ENCODE peak calls at places on chromosome 12, in eight cellular contexts. S is fibroblast of lung, Q is K562, M is mesenchymal stem cell, P is adrenal gland, X is thyroid gland, H is MM.1S, Z is breast epithelium. K is an unnamed sample. For H3K36me3, the result is how much of the 10 kb centered on the place peaks cover.

GRCh38 chr12:95547522-95548055 is 3.7 kb downstream of the USP44 start:
- DNase-seq in P (no peak), H (no peak), X (no peak), S (peak), Z (no peak), M (peak), Q (no peak), K (no peak)

GRCh38 chr12:113568021-113568420 is 96.3 kb upstream of the LHX5 start:
- DNase-seq in H (no peak), M (no peak), Z (no peak), Q (no peak), S (no peak), P (no peak), X (no peak), K (no peak)

GRCh38 chr12:59780605-59781135 is 184.8 kb downstream of the SLC16A7 start:
- DNase-seq in H (peak), P (peak), Z (no peak), M (peak), X (no peak), S (peak), Q (no peak), K (peak)

GRCh38 chr12:2387051-2387834 is 334.5 kb downstream of the CACNA1C start:
- DNase-seq in Z (no peak), H (no peak), Q (no peak), P (no peak), S (no peak), X (no peak), M (no peak), K (no peak)

GRCh38 chr12:13465641-13466040 is 269.1 kb downstream of the EMP1 start:
- DNase-seq in M (no peak), P (no peak), Q (no peak), H (no peak), X (no peak), Z (no peak), S (no peak), K (no peak)

GRCh38 chr12:45644521-45644920 is 85.0 kb upstream of the ARID2 start:
- DNase-seq in H (peak), M (peak), X (no peak), S (peak), Z (no peak), Q (no peak), P (no peak), K (no peak)

GRCh38 chr12:106112094-106112822 is 26.5 kb downstream of the NUAK1 start:
- DNase-seq in M (no peak), S (no peak), X (no peak), P (no peak), Q (no peak), H (no peak), Z (no peak), K (no peak)

GRCh38 chr12:108375986-108376663 is 37.0 kb upstream of the CMKLR1 start:
- DNase-seq in S (no peak), Q (no peak), Z (no peak), M (no peak), P (no peak), H (no peak), X (no peak), K (no peak)

GRCh38 chr12:120666577-120667390 is 20.2 kb upstream of the MLEC start:
- DNase-seq in P (no peak), Z (no peak), Q (no peak), M (no peak), X (no peak), S (no peak), H (no peak), K (no peak)

GRCh38 chr12:25041006-25041741 is 92.3 kb upstream of the BCAT1 start:
- DNase-seq in S (no peak), H (no peak), X (peak), Z (no peak), P (no peak), Q (no peak), M (no peak), K (no peak)

GRCh38 chr12:64670039-64670438 is 59.7 kb downstream of the RASSF3 start:
- DNase-seq in Q (no peak), M (no peak), H (peak), Z (no peak), P (no peak), X (no peak), S (no peak), K (no peak)

GRCh38 chr12:64670856-64671639 is 60.8 kb downstream of the RASSF3 start:
- DNase-seq in Z (no peak), Q (no peak), X (no peak), H (no peak), M (peak), P (peak), S (peak), K (peak)

GRCh38 chr12:64671682-64672081 is 61.4 kb downstream of the RASSF3 start:
- DNase-seq in Q (no peak), X (no peak), Z (no peak), H (no peak), M (no peak), S (no peak), P (no peak), K (no peak)

GRCh38 chr12:64666054-64666914 is 56.0 kb downstream of the RASSF3 start:
- DNase-seq in P (no peak), Z (no peak), H (peak), Q (no peak), M (peak), S (peak), X (no peak), K (no peak)

DNA sequence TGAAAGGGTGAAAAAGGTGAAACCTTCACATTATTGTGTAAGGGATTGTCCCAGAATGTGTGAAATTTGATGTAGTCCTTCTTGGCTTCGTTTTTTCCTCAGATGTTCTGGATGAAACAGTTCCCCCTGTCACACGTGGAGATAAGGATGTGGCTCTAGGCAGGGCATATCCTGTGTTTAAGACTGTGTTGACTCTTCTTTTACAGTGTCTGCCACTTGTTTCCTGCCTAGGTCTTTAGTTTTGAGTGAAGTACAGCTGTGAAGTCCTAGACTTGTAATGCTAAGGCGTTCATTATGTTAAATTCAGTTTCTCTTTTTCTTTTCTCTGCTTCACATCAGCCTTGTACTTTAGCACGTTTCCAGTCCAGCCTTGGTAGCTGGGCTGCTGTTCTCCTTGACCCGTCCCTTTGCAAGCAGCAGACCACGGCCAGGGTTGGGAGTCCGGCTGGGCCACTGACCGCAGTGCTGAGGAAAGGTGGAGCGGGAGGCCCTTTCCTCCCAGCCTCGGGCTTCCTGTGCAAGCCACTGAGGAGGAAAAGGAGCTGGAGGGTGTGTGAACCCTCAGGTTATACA is 59.1 kb downstream of the RASSF3 start:
- DNase-seq in Q (no peak), M (peak), S (no peak), Z (no peak), P (peak), X (peak), H (peak), K (peak)
- H3K4me3 ChIP-seq in Q (no peak), M (no peak), S (no peak), Z (no peak), P (no peak), X (no peak), H (peak), K (peak)

GRCh38 chr12:131752457-131752856 is 41.6 kb downstream of the SFSWAP start:
- DNase-seq in H (no peak), P (no peak), Q (no peak), S (no peak), X (no peak), M (no peak), Z (peak), K (no peak)
- H3K36me3 ChIP-seq in H (under half), P (half or more), Q (half or more), S (under half), X (under half), M (half or more), Z (under half), K (under half)

GRCh38 chr12:102965281-102966155 is 8.0 kb downstream of the ASCL1 start:
- DNase-seq in M (no peak), Q (no peak), S (no peak), Z (no peak), X (no peak), H (no peak), P (no peak), K (no peak)
- H3K4me3 ChIP-seq in M (no peak), Q (no peak), S (no peak), Z (no peak), X (no peak), H (no peak), P (no peak), K (no peak)

GRCh38 chr12:109966531-109966930 is 29.6 kb downstream of the GIT2 start:
- DNase-seq in Z (no peak), H (no peak), Q (no peak), X (no peak), S (no peak), P (no peak), M (no peak), K (no peak)

GRCh38 chr12:109962388-109962787 is 33.8 kb downstream of the GIT2 start:
- DNase-seq in Q (no peak), M (no peak), S (no peak), Z (no peak), H (no peak), X (no peak), P (no peak), K (no peak)

GRCh38 chr12:109963330-109963729 is 32.8 kb downstream of the GIT2 start:
- DNase-seq in P (no peak), X (no peak), Z (no peak), H (no peak), S (no peak), M (no peak), Q (no peak), K (no peak)

GRCh38 chr12:109961612-109962011 is 34.6 kb downstream of the GIT2 start:
- DNase-seq in Z (no peak), S (no peak), H (no peak), P (no peak), X (no peak), M (no peak), Q (no peak), K (peak)

DNA sequence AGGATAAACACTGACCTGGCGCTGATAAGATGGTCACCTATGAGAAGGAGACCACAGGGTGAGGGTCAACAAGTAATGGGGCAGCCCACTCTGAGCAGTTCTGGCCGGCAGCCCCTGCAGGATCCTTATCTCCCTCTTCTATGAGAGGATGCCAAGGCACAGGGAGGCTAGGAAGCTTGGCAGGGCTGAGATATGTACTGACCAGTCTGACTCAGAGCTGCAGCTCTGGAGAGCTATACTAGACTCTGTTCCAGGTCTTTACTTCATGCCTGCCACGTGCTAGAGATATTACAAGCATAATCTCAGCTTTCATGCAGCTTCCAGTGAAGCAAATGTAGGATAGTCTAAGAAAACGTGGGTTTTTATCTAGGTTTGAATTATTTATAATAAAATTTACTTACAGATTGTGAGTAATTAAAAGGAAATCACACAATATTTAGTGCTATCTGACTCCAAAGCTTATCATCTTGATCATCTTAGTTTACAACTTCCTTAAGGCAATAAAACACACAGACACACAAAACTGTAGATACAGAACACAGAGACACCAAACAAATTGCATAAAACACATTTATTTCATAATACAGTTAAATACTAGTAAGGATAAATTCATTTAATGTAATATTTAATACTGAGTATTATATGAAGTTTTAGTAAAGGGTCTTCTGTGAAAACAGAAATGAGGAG is 32.3 kb downstream of the GIT2 start:
- DNase-seq in S (peak), Q (no peak), X (no peak), P (peak), Z (no peak), H (no peak), M (peak), K (peak)
- H3K36me3 ChIP-seq in S (under half), Q (half or more), X (under half), P (half or more), Z (under half), H (under half), M (half or more), K (under half)

DNA sequence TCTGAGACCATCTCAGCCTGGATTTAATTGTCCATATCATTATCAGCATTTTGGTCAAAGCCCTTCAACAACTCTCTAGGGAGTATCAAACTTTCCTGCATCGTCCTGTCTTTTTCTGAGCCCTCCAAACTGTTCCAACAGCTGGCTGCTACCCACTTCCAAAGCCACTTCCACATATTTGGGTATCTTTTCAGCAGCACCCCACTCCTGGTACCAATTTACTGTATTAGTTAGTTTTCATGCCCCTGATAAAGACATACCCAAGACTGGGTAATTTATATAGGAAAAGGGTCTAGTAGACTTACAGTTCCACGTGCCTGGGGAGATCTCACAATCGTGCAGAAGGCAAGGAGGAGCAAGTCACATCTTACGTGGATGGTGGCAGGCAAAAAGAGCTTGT is 33.1 kb upstream of the YBX3 start:
- DNase-seq in P (no peak), H (no peak), X (no peak), M (no peak), Z (no peak), Q (no peak), S (no peak), K (no peak)
- H3K4me3 ChIP-seq in P (no peak), H (no peak), X (no peak), M (peak), Z (no peak), Q (no peak), S (no peak), K (no peak)

GRCh38 chr12:50732591-50732990 is 31.3 kb upstream of the ATF1 start:
- DNase-seq in M (peak), P (peak), Q (no peak), Z (no peak), X (no peak), S (peak), H (no peak), K (no peak)
- H3K36me3 ChIP-seq in M (half or more), P (half or more), Q (half or more), Z (under half), X (under half), S (under half), H (under half), K (under half)

K was measured in small intestine.